ENCODE peak calls at places on chromosome 15, in ten cellular contexts. U is ovary, B is testis, E is A549, W is K562, M is esophagus squamous epithelium, Q is endothelial cell of umbilical vein, J is body of pancreas, H is GM12878, D is stomach. R is an unnamed sample. For H3K4me1, the result is how much of the 10 kb centered on the place peaks cover.

GRCh38 chr15:76514292-76514691 is 177.7 kb downstream of the ISL2 start:
- DNase-seq in D (no peak), W (no peak), M (no peak), J (no peak), Q (no peak), H (no peak), B (no peak), U (no peak), E (no peak), R (no peak)

GRCh38 chr15:79981861-79982455 is 11.0 kb upstream of the BCL2A1 start:
- DNase-seq in B (no peak), E (no peak), D (no peak), Q (no peak), W (no peak), J (no peak), M (no peak), U (no peak), H (peak), R (no peak)

GRCh38 chr15:38263996-38264395 is 11.4 kb downstream of the SPRED1 start:
- DNase-seq in J (no peak), B (no peak), Q (no peak), E (no peak), W (no peak), M (no peak), H (no peak), U (no peak), D (no peak), R (no peak)

GRCh38 chr15:38145671-38146111 is 106.9 kb upstream of the SPRED1 start:
- DNase-seq in M (no peak), E (no peak), B (no peak), D (no peak), Q (no peak), U (no peak), W (no peak), H (no peak), J (no peak), R (no peak)

GRCh38 chr15:33135355-33135781 is 59.1 kb downstream of the FMN1 start:
- DNase-seq in E (no peak), M (no peak), W (no peak), U (no peak), D (no peak), B (peak), J (no peak), Q (no peak), H (no peak), R (no peak)

GRCh38 chr15:40506964-40507571 is 36.3 kb downstream of the CHST14 start:
- DNase-seq in E (peak), U (peak), W (peak), B (peak), Q (peak), M (no peak), D (peak), H (no peak), J (peak), R (peak)

GRCh38 chr15:51348688-51349087 is 7.2 kb downstream of the GLDN start:
- DNase-seq in E (no peak), W (no peak), J (no peak), U (no peak), H (peak), Q (no peak), B (no peak), D (no peak), M (no peak), R (no peak)

GRCh38 chr15:49521802-49522201 is 98.8 kb downstream of the FGF7 start:
- DNase-seq in H (no peak), D (no peak), Q (no peak), B (no peak), U (no peak), E (no peak), W (peak), M (no peak), J (no peak), R (no peak)

GRCh38 chr15:40746916-40747418 is 8.1 kb downstream of the RMDN3 start:
- DNase-seq in U (no peak), W (no peak), D (no peak), M (no peak), B (no peak), H (no peak), E (no peak), Q (no peak), J (no peak), R (no peak)

GRCh38 chr15:72782993-72783562 is 480 bp downstream of the ADPGK start:
- DNase-seq in M (no peak), W (no peak), Q (no peak), U (peak), D (peak), E (no peak), J (peak), H (peak), B (peak), R (peak)

GRCh38 chr15:22979699-22980188 is 424 bp downstream of the CYFIP1 start:
- DNase-seq in B (no peak), U (peak), J (peak), Q (peak), D (no peak), W (no peak), H (no peak), E (peak), M (no peak), R (peak)

GRCh38 chr15:80561500-80561899 is 133.6 kb upstream of the ABHD17C start:
- DNase-seq in J (no peak), U (no peak), H (no peak), D (no peak), W (no peak), Q (no peak), M (no peak), B (no peak), E (no peak), R (no peak)

GRCh38 chr15:82108489-82109078 is 62.8 kb upstream of the MEX3B start:
- DNase-seq in B (peak), W (peak), J (peak), M (no peak), U (peak), E (peak), H (no peak), D (peak), Q (peak), R (peak)

GRCh38 chr15:101620645-101621044 is 31.5 kb downstream of the TM2D3 start:
- DNase-seq in D (no peak), B (no peak), H (peak), W (no peak), E (no peak), U (no peak), M (no peak), J (no peak), Q (no peak), R (no peak)

GRCh38 chr15:58473720-58474119 is 41.9 kb downstream of the LIPC start:
- DNase-seq in D (no peak), H (peak), J (no peak), Q (peak), U (no peak), E (peak), B (no peak), W (no peak), M (no peak), R (no peak)

GRCh38 chr15:73683257-73683623 is 943 bp upstream of the CD276 start:
- DNase-seq in H (no peak), J (no peak), D (no peak), E (no peak), M (no peak), W (no peak), U (no peak), Q (no peak), B (no peak), R (no peak)

GRCh38 chr15:100902436-100903190 is 16.5 kb upstream of the LRRK1 start:
- DNase-seq in E (no peak), M (no peak), U (peak), Q (peak), W (no peak), J (peak), H (no peak), B (peak), D (peak), R (peak)

GRCh38 chr15:74823324-74823723 is 3.1 kb upstream of the CPLX3 start:
- DNase-seq in H (no peak), J (no peak), D (no peak), W (no peak), Q (no peak), B (no peak), E (no peak), M (no peak), U (no peak), R (no peak)

GRCh38 chr15:80123034-80123433 is 29.8 kb upstream of the FAH start:
- DNase-seq in U (no peak), M (no peak), D (no peak), H (no peak), W (no peak), J (no peak), Q (no peak), E (no peak), B (no peak), R (no peak)

GRCh38 chr15:71485094-71485693 is 325.2 kb upstream of the NR2E3 start:
- DNase-seq in B (no peak), E (peak), D (no peak), J (no peak), W (peak), M (no peak), Q (no peak), H (no peak), U (no peak), R (no peak)

GRCh38 chr15:78415284-78415683 is 22.7 kb upstream of the IREB2 start:
- DNase-seq in E (peak), U (no peak), W (no peak), D (no peak), M (no peak), Q (peak), B (no peak), J (no peak), H (no peak), R (no peak)

GRCh38 chr15:45371546-45371945 is 6.8 kb downstream of the GATM start:
- DNase-seq in H (no peak), J (no peak), W (no peak), D (no peak), B (no peak), E (no peak), U (no peak), M (no peak), Q (no peak), R (no peak)

GRCh38 chr15:76196286-76196948 is 114.9 kb downstream of the ETFA start:
- DNase-seq in D (peak), M (no peak), Q (peak), U (peak), H (no peak), W (peak), J (peak), E (peak), B (peak), R (peak)

GRCh38 chr15:88477126-88477525 is 9.6 kb downstream of the MRPS11 start:
- DNase-seq in M (no peak), B (no peak), U (no peak), H (no peak), J (no peak), E (no peak), W (no peak), Q (no peak), D (no peak), R (no peak)

GRCh38 chr15:88661041-88661765 is 22.4 kb downstream of the ISG20 start:
- DNase-seq in B (peak), E (no peak), Q (no peak), J (no peak), H (no peak), U (no peak), W (no peak), M (no peak), D (no peak), R (no peak)

GRCh38 chr15:43100971-43101370 is 4.9 kb downstream of the UBR1 start:
- DNase-seq in Q (no peak), J (no peak), B (no peak), U (no peak), E (no peak), W (no peak), D (no peak), M (no peak), H (no peak), R (no peak)

GRCh38 chr15:80572337-80572736 is 122.8 kb upstream of the ABHD17C start:
- DNase-seq in H (no peak), W (no peak), E (no peak), M (no peak), Q (no peak), B (peak), D (peak), J (no peak), U (no peak), R (no peak)

GRCh38 chr15:25331860-25332259 is 107.0 kb downstream of the UBE3A start:
- DNase-seq in B (no peak), U (no peak), E (no peak), J (no peak), H (no peak), M (no peak), Q (no peak), W (no peak), D (no peak), R (no peak)

GRCh38 chr15:58873267-58873666 is 60.2 kb downstream of the SLTM start:
- DNase-seq in H (no peak), E (no peak), B (no peak), M (no peak), D (no peak), W (no peak), U (no peak), Q (no peak), J (no peak), R (no peak)

GRCh38 chr15:77874071-77874470 is 203.4 kb downstream of the TBC1D2B start:
- DNase-seq in M (no peak), B (no peak), E (no peak), J (no peak), D (no peak), H (no peak), U (no peak), Q (no peak), W (no peak), R (no peak)

DNA sequence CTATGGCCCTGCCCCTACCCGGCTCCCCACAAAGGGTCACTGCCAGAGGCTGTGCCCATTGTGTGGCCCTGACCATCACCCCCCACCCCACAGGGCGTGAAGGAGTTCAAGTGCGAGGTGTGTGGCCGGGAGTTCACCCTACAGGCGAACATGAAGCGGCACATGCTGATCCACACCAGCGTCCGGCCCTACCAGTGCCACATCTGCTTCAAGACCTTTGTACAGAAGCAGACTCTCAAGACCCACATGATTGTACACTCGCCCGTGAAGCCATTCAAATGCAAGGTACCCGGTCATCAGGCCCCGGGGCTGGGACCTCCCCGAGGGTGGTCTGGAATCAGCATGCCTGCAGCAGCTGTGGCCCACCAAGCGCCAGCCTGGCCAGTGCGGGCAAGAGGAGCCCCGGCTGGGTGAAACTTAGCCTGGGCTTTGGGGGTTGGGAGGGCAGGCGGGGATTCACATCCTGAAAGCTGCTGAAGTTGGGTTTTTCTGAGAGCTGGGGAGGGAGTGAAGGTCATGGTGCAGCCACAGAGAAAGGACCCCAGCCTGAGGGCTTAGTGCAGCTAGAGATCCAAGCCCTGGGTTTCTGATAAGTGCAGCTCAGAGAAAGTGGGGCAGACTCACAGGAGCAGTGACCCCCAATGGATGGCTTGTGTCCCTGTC is 29.2 kb downstream of the IDH2 start:
- DNase-seq in W (no peak), U (no peak), D (no peak), Q (no peak), J (peak), B (no peak), E (no peak), M (no peak), H (no peak), R (no peak)
- H3K4me1 ChIP-seq in W (under half), U (under half), D (under half), Q (under half), J (half or more), B (under half), E (under half), M (under half), H (under half), R (under half)

GRCh38 chr15:69413822-69414701 is at the start of gene KIF23:
- DNase-seq in W (peak), B (peak), Q (peak), E (peak), M (peak), H (peak), D (peak), J (peak), U (peak), R (peak)
- TF ChIP-seq POLR2A in W (peak), B (no peak), Q (peak), E (peak), M (no peak), H (peak), D (no peak), J (no peak), U (no peak), R (no peak)

GRCh38 chr15:52394020-52394608 is 98.5 kb upstream of the MYO5C start:
- DNase-seq in H (no peak), B (no peak), U (no peak), J (no peak), E (no peak), Q (no peak), W (no peak), M (no peak), D (no peak), R (no peak)

GRCh38 chr15:52391074-52391473 is 95.5 kb upstream of the MYO5C start:
- DNase-seq in M (no peak), W (no peak), Q (no peak), H (no peak), J (no peak), B (no peak), D (no peak), E (no peak), U (no peak), R (no peak)

GRCh38 chr15:52397118-52397517 is 101.5 kb upstream of the MYO5C start:
- DNase-seq in D (no peak), Q (no peak), E (no peak), U (no peak), B (no peak), H (no peak), W (no peak), M (no peak), J (no peak), R (peak)

GRCh38 chr15:52392008-52392687 is 96.5 kb upstream of the MYO5C start:
- DNase-seq in Q (no peak), H (no peak), E (no peak), W (no peak), U (no peak), J (no peak), D (no peak), M (no peak), B (no peak), R (no peak)
- H3K4me3 ChIP-seq in Q (no peak), H (no peak), E (no peak), W (no peak), U (no peak), J (no peak), D (no peak), M (no peak), B (no peak), R (no peak)

GRCh38 chr15:64070106-64070505 is 23.5 kb downstream of the CIAO2A start:
- DNase-seq in M (no peak), U (no peak), Q (no peak), E (no peak), H (no peak), D (no peak), B (no peak), W (no peak), J (no peak), R (no peak)
- H3K4me1 ChIP-seq in M (under half), U (under half), Q (under half), E (under half), H (under half), D (under half), B (under half), W (under half), J (half or more), R (half or more)

DNA sequence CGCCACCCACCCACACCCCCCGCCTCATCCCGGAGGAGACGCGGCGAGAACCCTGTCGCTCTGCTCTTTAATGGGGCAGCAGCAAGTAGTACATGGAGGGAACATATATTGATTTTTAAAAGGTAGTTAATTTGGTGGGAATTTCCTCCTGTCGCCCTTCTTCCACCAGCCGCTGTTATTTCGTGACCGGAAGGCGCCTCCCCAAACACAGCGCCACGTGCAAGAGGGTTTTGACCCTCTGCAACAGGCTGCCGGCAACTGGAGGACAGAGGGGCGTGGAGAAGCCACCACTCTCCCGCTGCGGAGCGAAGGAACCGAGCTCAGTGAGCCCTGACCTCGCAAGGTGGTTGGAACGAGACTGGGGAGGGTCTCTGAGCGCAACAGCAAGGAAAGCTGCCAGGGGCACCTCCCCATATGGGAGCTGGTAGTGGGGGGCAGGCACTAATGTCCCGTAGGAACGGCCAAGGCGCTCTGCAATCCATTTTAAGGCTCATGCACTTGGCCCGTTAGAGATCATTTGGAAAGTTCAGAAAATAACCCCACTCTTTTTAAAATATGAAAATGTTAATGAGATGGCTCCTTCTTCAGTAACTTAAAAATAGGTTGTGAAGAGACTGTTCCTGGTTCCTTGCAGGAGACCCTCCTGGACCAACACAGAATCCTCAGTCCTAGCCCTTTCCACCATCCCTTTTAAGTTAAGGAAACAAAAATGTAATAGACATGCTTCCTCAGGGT is 4.3 kb downstream of the ONECUT1 start:
- DNase-seq in Q (no peak), J (peak), D (no peak), U (no peak), M (no peak), B (no peak), W (no peak), H (no peak), E (no peak), R (no peak)
- TF ChIP-seq POLR2A in Q (no peak), J (peak), D (no peak), U (no peak), M (no peak), B (no peak), W (no peak), H (no peak), E (no peak), R (no peak)

GRCh38 chr15:60395276-60396011 is 2.3 kb downstream of the ANXA2 start:
- DNase-seq in W (no peak), D (no peak), J (no peak), H (no peak), U (no peak), B (no peak), M (no peak), E (no peak), Q (no peak), R (no peak)
- H3K4me3 ChIP-seq in W (no peak), D (peak), J (no peak), H (no peak), U (no peak), B (no peak), M (peak), E (peak), Q (peak), R (no peak)

DNA sequence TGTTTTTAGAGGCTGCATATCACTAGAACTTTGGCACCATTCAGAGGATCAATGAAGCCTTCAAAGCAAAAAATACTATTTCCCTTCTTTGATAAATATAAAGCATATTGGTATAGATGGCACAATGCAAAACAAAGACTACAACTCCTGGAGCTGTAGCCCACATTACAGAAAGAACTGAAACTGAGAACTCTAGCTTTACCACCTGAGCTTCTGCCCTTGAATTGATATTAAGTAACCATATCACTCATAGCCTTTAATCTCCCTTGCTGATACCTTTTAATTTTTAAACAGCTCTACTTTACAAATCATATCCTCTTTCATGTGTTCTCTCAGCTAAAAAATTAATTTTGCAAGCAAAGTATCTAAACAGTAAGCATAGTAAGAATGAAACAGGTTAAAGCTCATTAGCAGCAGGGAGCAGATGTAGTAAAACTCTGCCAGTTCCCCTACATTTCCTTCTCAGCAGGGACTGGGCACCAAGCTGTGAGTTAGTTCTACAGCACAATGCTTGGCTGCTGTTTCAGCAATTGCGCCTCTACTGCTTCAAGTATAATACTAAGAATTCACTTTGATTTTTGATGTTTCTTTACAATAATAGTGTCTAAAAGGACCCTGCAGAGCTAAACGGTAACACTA is 97.9 kb upstream of the NANOGP8 start:
- DNase-seq in J (no peak), M (no peak), D (no peak), E (no peak), H (peak), B (peak), W (no peak), U (no peak), Q (no peak), R (no peak)
- H3K4me1 ChIP-seq in J (under half), M (under half), D (under half), E (under half), H (under half), B (under half), W (under half), U (under half), Q (under half), R (under half)

R was measured in heart left ventricle.